ENCODE peak calls at places on chromosomes 7 and 10, in five cellular contexts. U is mucosa of descending colon; E is IMR-90; J is naive thymus-derived CD4-positive, alpha-beta T cell; C is stomach. T is an unnamed sample. For H3K4me1 and H3K36me3, the result is how much of the 10 kb centered on the place peaks cover.

GRCh38 chr7:108094933-108095710 is 35.0 kb downstream of the LAMB4 start:
- DNase-seq in E (peak), J (no peak), U (peak), C (peak), T (peak)

GRCh38 chr7:55784151-55784550 is 78.4 kb downstream of the SEPTIN14 start:
- DNase-seq in E (no peak), U (no peak), J (no peak), C (no peak), T (no peak)

GRCh38 chr7:46071601-46072000 is 150.5 kb upstream of the IGFBP3 start:
- DNase-seq in U (no peak), J (no peak), C (no peak), E (peak), T (no peak)

GRCh38 chr10:6054884-6055283 is 7.3 kb downstream of the IL2RA start:
- DNase-seq in U (peak), J (no peak), E (no peak), C (peak), T (no peak)

GRCh38 chr7:51611937-51612336 is 295.3 kb upstream of the COBL start:
- DNase-seq in C (no peak), E (no peak), J (no peak), U (no peak), T (no peak)

GRCh38 chr7:27922907-27923306 is 182.9 kb downstream of the TAX1BP1 start:
- DNase-seq in J (no peak), E (no peak), C (no peak), U (no peak), T (no peak)

GRCh38 chr10:132544744-132545658 is 7.4 kb downstream of the INPP5A start:
- DNase-seq in U (no peak), J (no peak), E (no peak), C (no peak), T (no peak)

GRCh38 chr10:131218811-131219583 is 92.5 kb downstream of the TCERG1L start:
- DNase-seq in C (no peak), E (no peak), U (no peak), J (no peak), T (no peak)

GRCh38 chr7:96400518-96400917 is 78.6 kb upstream of the SLC25A13 start:
- DNase-seq in U (no peak), C (no peak), E (peak), J (no peak), T (no peak)

GRCh38 chr7:138665249-138665648 is 35.9 kb downstream of the SVOPL start:
- DNase-seq in C (no peak), J (no peak), U (peak), E (no peak), T (no peak)

GRCh38 chr10:96831867-96832720 is at the start of gene LCOR:
- DNase-seq in E (peak), U (peak), C (peak), J (peak), T (peak)

GRCh38 chr10:6218692-6219493 is 16.2 kb downstream of the PFKFB3 start:
- DNase-seq in E (peak), C (no peak), J (no peak), U (no peak), T (peak)

GRCh38 chr10:103855424-103855823 is at the start of gene SH3PXD2A:
- DNase-seq in C (no peak), E (no peak), U (peak), J (peak), T (no peak)

GRCh38 chr10:109282510-109282909 is 640.8 kb downstream of the XPNPEP1 start:
- DNase-seq in E (peak), C (no peak), U (no peak), J (no peak), T (no peak)

GRCh38 chr10:120108941-120109340 is 216.4 kb downstream of the SEC23IP start:
- DNase-seq in C (no peak), J (no peak), E (no peak), U (no peak), T (no peak)

GRCh38 chr10:8049874-8050560 is 4.5 kb upstream of the GATA3 start:
- DNase-seq in U (no peak), E (no peak), J (peak), C (no peak), T (peak)

GRCh38 chr7:102978280-102978679 is 65.5 kb downstream of the LRRC17 start:
- DNase-seq in U (no peak), E (peak), J (no peak), C (peak), T (no peak)

GRCh38 chr7:111092406-111093160 is 1.7 kb downstream of the LRRN3 start:
- DNase-seq in J (no peak), C (no peak), E (no peak), U (no peak), T (no peak)

GRCh38 chr7:70586822-70587221 is 545.1 kb upstream of the GALNT17 start:
- DNase-seq in J (no peak), U (no peak), C (no peak), E (no peak), T (no peak)

GRCh38 chr7:70589010-70589409 is 542.9 kb upstream of the GALNT17 start:
- DNase-seq in J (no peak), U (no peak), E (no peak), C (no peak), T (no peak)

GRCh38 chr7:30062587-30062986 is 34.4 kb downstream of the PLEKHA8 start:
- DNase-seq in C (no peak), J (no peak), E (peak), U (no peak), T (no peak)

GRCh38 chr7:55898287-55898686 is 11.0 kb downstream of the ZNF713 start:
- DNase-seq in C (no peak), E (no peak), J (no peak), U (no peak), T (no peak)

GRCh38 chr7:2641406-2642393 is 9.9 kb downstream of the TTYH3 start:
- DNase-seq in E (peak), U (peak), C (peak), J (no peak), T (peak)

GRCh38 chr7:92421676-92422435 is 25.4 kb upstream of the GATAD1 start:
- DNase-seq in C (no peak), E (peak), J (no peak), U (peak), T (no peak)

GRCh38 chr7:75738975-75739795 is 444 bp upstream of the HIP1 start:
- DNase-seq in C (peak), J (peak), U (peak), E (peak), T (peak)

GRCh38 chr7:234712-235553 is 42.6 kb downstream of the FAM20C start:
- DNase-seq in J (no peak), C (peak), U (peak), E (peak), T (peak)

GRCh38 chr10:61197022-61197421 is 253.0 kb upstream of the RHOBTB1 start:
- DNase-seq in E (no peak), J (no peak), C (no peak), U (peak), T (no peak)

GRCh38 chr7:157620616-157621015 is 283.8 kb downstream of the DNAJB6 start:
- DNase-seq in E (no peak), U (no peak), C (no peak), J (no peak), T (no peak)

GRCh38 chr7:46576950-46577349 is 655.9 kb upstream of the IGFBP3 start:
- DNase-seq in C (no peak), U (no peak), E (peak), J (no peak), T (no peak)

GRCh38 chr10:79255007-79255507 is 92.2 kb upstream of the PPIF start:
- DNase-seq in C (no peak), J (no peak), U (no peak), E (no peak), T (no peak)

GRCh38 chr7:37046680-37047079 is 322.4 kb upstream of the AOAH start:
- DNase-seq in U (no peak), J (no peak), C (no peak), E (no peak), T (no peak)

GRCh38 chr7:155531686-155532085 is 14.7 kb downstream of the CNPY1 start:
- DNase-seq in J (no peak), U (no peak), E (no peak), C (no peak), T (no peak)

GRCh38 chr10:86284355-86285105 is 82.1 kb downstream of the GRID1 start:
- DNase-seq in C (peak), J (no peak), U (no peak), E (no peak), T (peak)

GRCh38 chr7:151087247-151088018 is 1.2 kb downstream of the AGAP3 start:
- DNase-seq in E (peak), C (peak), U (peak), J (peak), T (peak)

GRCh38 chr7:100088621-100089457 is at the start of gene COPS6:
- DNase-seq in U (peak), E (peak), C (peak), J (peak), T (peak)

GRCh38 chr10:73920084-73920483 is 9.2 kb downstream of the PLAU start:
- DNase-seq in C (no peak), E (no peak), J (no peak), U (peak), T (no peak)

GRCh38 chr10:73922864-73923133 is 11.9 kb downstream of the PLAU start:
- DNase-seq in C (no peak), J (no peak), E (no peak), U (no peak), T (no peak)

GRCh38 chr10:73924935-73925334 is 14.0 kb downstream of the PLAU start:
- DNase-seq in C (no peak), J (no peak), E (no peak), U (no peak), T (no peak)

GRCh38 chr10:73923935-73924598 is 13.1 kb downstream of the PLAU start:
- DNase-seq in U (no peak), C (no peak), J (no peak), E (no peak), T (no peak)

GRCh38 chr10:73922007-73922863 is 11.3 kb downstream of the PLAU start:
- DNase-seq in E (no peak), U (no peak), J (peak), C (no peak), T (no peak)
- H3K4me1 ChIP-seq in E (under half), U (under half), J (under half), C (under half), T (under half)

GRCh38 chr7:16961650-16962049 is 79.9 kb upstream of the AGR3 start:
- DNase-seq in C (no peak), E (peak), U (no peak), J (no peak), T (no peak)
- H3K4me3 ChIP-seq in C (no peak), E (no peak), U (no peak), J (no peak), T (no peak)

GRCh38 chr10:20743142-20743541 is 154.0 kb downstream of the NEBL start:
- DNase-seq in E (no peak), U (no peak), C (no peak), J (no peak), T (no peak)

GRCh38 chr10:20742737-20743136 is 154.4 kb downstream of the NEBL start:
- DNase-seq in E (no peak), J (no peak), U (no peak), C (no peak), T (no peak)

GRCh38 chr10:20745556-20745955 is 151.6 kb downstream of the NEBL start:
- DNase-seq in J (no peak), E (no peak), C (no peak), U (no peak), T (no peak)

GRCh38 chr10:20744851-20745250 is 152.3 kb downstream of the NEBL start:
- DNase-seq in U (no peak), J (no peak), E (no peak), C (no peak), T (no peak)

GRCh38 chr10:20743935-20744334 is 153.2 kb downstream of the NEBL start:
- DNase-seq in U (no peak), J (no peak), C (no peak), E (no peak), T (no peak)
- H3K36me3 ChIP-seq in U (under half), J (under half), C (under half), E (under half), T (under half)

GRCh38 chr10:75430000-75430763 is 1.2 kb upstream of the LRMDA start:
- DNase-seq in J (no peak), U (peak), E (no peak), C (peak), T (no peak)

GRCh38 chr10:75431180-75432111 is at the start of gene LRMDA:
- DNase-seq in J (no peak), E (no peak), C (peak), U (peak), T (no peak)

GRCh38 chr10:75428434-75429158 is 2.8 kb upstream of the LRMDA start:
- DNase-seq in E (peak), C (no peak), U (no peak), J (no peak), T (no peak)

GRCh38 chr10:75426880-75427279 is 4.5 kb upstream of the LRMDA start:
- DNase-seq in C (no peak), U (no peak), E (no peak), J (no peak), T (no peak)

DNA sequence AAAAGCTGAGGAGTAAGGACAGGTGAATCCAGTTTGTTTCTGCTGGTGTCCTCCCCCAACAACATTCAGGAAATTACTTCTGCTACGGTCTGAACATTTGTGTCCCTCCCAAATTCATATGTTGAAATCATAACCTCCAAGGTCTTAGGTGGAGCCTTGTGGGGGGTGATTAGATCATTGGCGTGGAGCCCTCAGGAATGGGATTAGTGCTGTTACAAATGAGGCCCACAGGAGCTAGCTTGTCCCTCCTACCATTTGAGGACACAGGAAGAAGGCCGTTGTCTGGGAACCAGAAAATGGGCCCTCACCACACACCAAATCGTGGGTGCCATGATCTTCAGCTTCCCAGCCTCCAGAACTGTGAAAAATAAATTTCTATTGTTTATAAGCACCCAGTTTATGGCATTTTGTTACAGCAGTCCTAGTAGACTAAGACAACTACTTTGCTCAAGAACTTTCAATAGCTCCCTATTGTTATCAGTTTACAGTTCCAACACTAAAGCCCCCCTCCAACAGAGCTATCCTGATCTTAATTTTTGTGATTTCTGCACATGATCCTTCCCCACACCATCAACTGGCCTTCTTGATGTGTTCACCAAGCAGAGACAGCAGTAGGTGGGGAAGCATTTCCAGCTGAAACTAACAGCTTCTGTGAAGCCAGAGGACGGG is 2.1 kb upstream of the LRMDA start:
- DNase-seq in J (no peak), C (no peak), E (no peak), U (no peak), T (no peak)
- H3K4me1 ChIP-seq in J (under half), C (under half), E (under half), U (under half), T (under half)